ENCODE peak calls at places on chromosome X, in eight cellular contexts. J is aorta; Q is CD8-positive, alpha-beta memory T cell; C is endothelial cell of umbilical vein; I is heart right ventricle; P is left lung; N is tibial nerve; R is small intestine. H is an unnamed sample. For H3K4me1 and H3K36me3, the result is how much of the 10 kb centered on the place peaks cover.

GRCh38 chrX:67612231-67612630 is 68.4 kb downstream of the AR start:
- DNase-seq in J (no peak), Q (no peak), C (peak), I (no peak), P (no peak), N (no peak), R (no peak), H (no peak)

GRCh38 chrX:106670631-106671030 is 55.9 kb upstream of the RNF128 start:
- DNase-seq in J (no peak), Q (no peak), C (no peak), I (no peak), P (no peak), N (no peak), R (no peak), H (no peak)

GRCh38 chrX:107718156-107718621 is 57.4 kb downstream of the TSC22D3 start:
- DNase-seq in J (peak), Q (peak), C (peak), I (no peak), P (peak), N (peak), R (peak), H (peak)

GRCh38 chrX:108537005-108537404 is 97.4 kb downstream of the COL4A5 start:
- DNase-seq in J (no peak), Q (no peak), C (peak), I (no peak), P (no peak), N (no peak), R (peak), H (no peak)

GRCh38 chrX:71253253-71254091 is 468 bp downstream of the ZMYM3 start:
- DNase-seq in J (peak), Q (peak), C (peak), I (peak), P (no peak), N (no peak), R (no peak), H (no peak)

GRCh38 chrX:42755820-42756219 is 22.1 kb downstream of the PPP1R2C start:
- DNase-seq in J (peak), Q (no peak), C (peak), I (peak), P (no peak), N (peak), R (no peak), H (peak)

GRCh38 chrX:6226646-6227444 is 1.8 kb downstream of the NLGN4X start:
- DNase-seq in J (no peak), Q (no peak), C (no peak), I (peak), P (no peak), N (no peak), R (no peak), H (no peak)

GRCh38 chrX:120457766-120458180 is 11.3 kb downstream of the LAMP2 start:
- DNase-seq in J (no peak), Q (no peak), C (no peak), I (no peak), P (no peak), N (no peak), R (no peak), H (no peak)

GRCh38 chrX:150162141-150162540 is 201.0 kb upstream of the MAMLD1 start:
- DNase-seq in J (no peak), Q (no peak), C (no peak), I (no peak), P (no peak), N (no peak), R (no peak), H (no peak)

GRCh38 chrX:46750829-46751228 is 8.1 kb downstream of the SLC9A7 start:
- DNase-seq in J (no peak), Q (no peak), C (no peak), I (no peak), P (no peak), N (no peak), R (no peak), H (no peak)
- H3K27ac ChIP-seq in J (no peak), Q (no peak), C (no peak), I (no peak), P (no peak), N (no peak), R (no peak), H (no peak)

GRCh38 chrX:20441123-20441522 is 174.4 kb upstream of the RPS6KA3 start:
- DNase-seq in J (no peak), Q (no peak), C (no peak), I (no peak), P (no peak), N (no peak), R (peak), H (no peak)
- H3K4me1 ChIP-seq in J (under half), Q (half or more), C (under half), I (under half), P (under half), N (under half), R (under half), H (under half)

GRCh38 chrX:136868283-136869055 is 12.1 kb downstream of the RBMX start:
- DNase-seq in J (no peak), Q (no peak), C (no peak), I (no peak), P (no peak), N (no peak), R (no peak), H (no peak)
- H3K36me3 ChIP-seq in J (under half), Q (under half), C (under half), I (under half), P (half or more), N (half or more), R (under half), H (under half)

DNA sequence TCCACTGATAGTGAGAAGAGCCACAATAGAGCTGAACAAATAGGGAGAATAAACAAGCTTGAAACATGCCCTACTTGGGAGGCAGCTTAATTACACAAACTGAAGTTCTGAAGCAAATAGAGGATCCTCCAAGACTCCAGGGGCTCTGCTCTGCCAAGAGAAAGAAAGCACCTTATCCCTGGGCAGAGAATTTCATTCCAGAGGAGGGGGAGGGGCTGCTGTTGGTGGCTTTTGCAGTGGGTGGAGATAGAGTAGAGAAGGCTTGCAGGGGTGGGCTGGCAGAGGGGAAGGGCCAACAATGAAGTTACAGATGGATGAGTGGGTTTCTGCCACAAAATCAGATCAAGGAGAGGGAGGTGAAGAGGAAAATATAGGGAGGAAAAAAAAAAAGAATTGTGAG is 1.0 kb upstream of the LPAR4 start:
- DNase-seq in J (no peak), Q (no peak), C (no peak), I (no peak), P (no peak), N (no peak), R (no peak), H (no peak)
- H3K27ac ChIP-seq in J (no peak), Q (no peak), C (no peak), I (no peak), P (no peak), N (no peak), R (no peak), H (no peak)

GRCh38 chrX:40101430-40101802 is 3.7 kb upstream of the BCOR start:
- DNase-seq in J (no peak), Q (no peak), C (no peak), I (no peak), P (no peak), N (no peak), R (no peak), H (no peak)

GRCh38 chrX:40103565-40104323 is 6.0 kb upstream of the BCOR start:
- DNase-seq in J (no peak), Q (no peak), C (no peak), I (no peak), P (no peak), N (no peak), R (no peak), H (no peak)

GRCh38 chrX:40104649-40105015 is 6.9 kb upstream of the BCOR start:
- DNase-seq in J (peak), Q (peak), C (peak), I (peak), P (peak), N (no peak), R (peak), H (peak)

GRCh38 chrX:40100537-40101429 is 3.0 kb upstream of the BCOR start:
- DNase-seq in J (no peak), Q (no peak), C (no peak), I (no peak), P (no peak), N (no peak), R (no peak), H (no peak)

DNA sequence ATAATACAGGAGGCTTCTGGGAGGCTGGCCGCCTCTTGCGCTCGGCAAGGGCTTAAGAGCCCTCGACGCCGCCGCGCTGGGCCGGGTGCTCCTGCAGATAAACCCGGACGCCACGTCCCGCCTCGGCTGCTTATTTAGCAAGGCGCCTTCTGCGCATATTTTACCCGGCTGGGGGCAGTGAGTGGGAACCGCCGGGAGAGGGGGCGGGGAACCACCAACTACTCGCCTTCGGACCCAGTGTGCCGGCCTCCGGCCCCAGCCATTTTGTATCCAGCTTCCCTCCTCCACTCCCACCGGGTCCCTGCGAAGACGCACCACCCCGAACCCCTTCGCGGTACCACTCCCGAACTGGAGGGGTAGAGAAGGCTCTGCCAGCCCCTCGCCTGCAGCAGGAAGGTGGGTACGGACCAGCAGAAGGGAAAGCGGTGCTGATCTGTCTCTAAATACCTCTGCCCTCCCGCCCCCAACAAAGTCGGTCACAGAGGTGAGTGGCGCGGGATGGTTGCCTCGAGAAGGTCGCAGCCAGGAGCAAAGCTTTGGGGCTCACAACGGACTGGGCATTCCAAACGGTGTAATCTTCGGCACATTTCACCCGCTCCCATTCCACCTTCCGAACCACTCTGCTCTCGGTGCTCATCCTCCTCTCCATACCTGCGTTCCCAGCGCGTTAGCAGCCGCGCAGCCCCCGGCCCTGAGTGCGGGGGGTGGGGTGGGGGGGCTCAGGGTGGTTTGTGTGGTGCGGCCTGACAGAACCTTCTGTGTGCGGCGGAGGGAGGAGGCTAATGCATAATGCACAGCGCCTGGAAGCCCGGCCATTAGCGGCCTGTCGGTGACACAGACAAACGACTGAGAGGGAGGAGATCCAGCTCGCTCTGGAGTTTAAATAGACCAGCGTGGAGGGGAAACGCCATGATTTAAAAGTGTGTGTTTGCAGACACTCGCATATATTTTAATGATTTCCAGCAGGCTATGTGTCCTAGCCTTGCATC is 4.9 kb upstream of the BCOR start:
- DNase-seq in J (no peak), Q (no peak), C (no peak), I (no peak), P (no peak), N (no peak), R (no peak), H (no peak)
- H3K4me1 ChIP-seq in J (under half), Q (under half), C (under half), I (under half), P (under half), N (under half), R (under half), H (half or more)

DNA sequence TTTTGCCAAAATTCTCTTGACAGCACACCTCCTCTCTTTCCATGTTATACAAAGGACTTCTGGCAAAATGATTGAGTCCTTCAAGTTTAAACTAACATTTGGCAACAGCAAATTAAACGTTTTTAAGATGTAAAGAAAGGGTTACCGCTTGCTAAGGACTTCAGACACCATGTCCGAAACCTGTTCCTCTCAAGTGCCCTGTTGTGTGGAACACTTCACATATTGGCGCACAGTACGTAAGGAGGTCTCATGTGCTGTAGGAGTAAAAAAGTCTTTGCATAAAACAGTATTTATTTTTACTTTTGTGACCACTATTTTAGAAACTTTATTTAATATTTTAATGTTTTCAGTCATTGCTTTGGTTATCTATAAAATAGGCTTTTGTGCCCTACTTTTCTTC is 33.7 kb upstream of the HPRT1 start:
- DNase-seq in J (no peak), Q (no peak), C (no peak), I (no peak), P (no peak), N (no peak), R (no peak), H (no peak)
- H3K36me3 ChIP-seq in J (under half), Q (under half), C (under half), I (under half), P (under half), N (under half), R (under half), H (under half)